ENCODE peak calls at places on chromosomes 16 and 17, in eight cellular contexts. A is prostate gland, P is GM12878, L is GM23338, C is suprapubic skin, R is spleen, Q is HCT116, V is transverse colon. N is an unnamed sample. For H3K4me1, the result is how much of the 10 kb centered on the place peaks cover.

GRCh38 chr17:78532922-78533640 is 44.1 kb downstream of the DNAH17 start:
- DNase-seq in A (no peak), P (no peak), L (no peak), C (no peak), R (peak), Q (peak), V (no peak), N (no peak)

GRCh38 chr17:58096892-58097291 is 13.7 kb downstream of the DYNLL2 start:
- DNase-seq in A (no peak), P (no peak), L (peak), C (no peak), R (no peak), Q (no peak), V (no peak), N (no peak)

GRCh38 chr16:30485818-30486436 is 13.4 kb downstream of the ITGAL start:
- DNase-seq in A (no peak), P (no peak), L (no peak), C (no peak), R (no peak), Q (no peak), V (no peak), N (no peak)

GRCh38 chr17:50459756-50460155 is 8.9 kb downstream of the CHAD start:
- DNase-seq in A (no peak), P (no peak), L (no peak), C (no peak), R (peak), Q (no peak), V (no peak), N (no peak)

GRCh38 chr17:44005865-44006580 is 1.6 kb downstream of the NAGS start:
- DNase-seq in A (no peak), P (no peak), L (peak), C (no peak), R (peak), Q (no peak), V (peak), N (peak)

GRCh38 chr17:50176559-50177471 is 11.0 kb downstream of the SGCA start:
- DNase-seq in A (no peak), P (no peak), L (no peak), C (no peak), R (no peak), Q (no peak), V (no peak), N (no peak)

GRCh38 chr17:43868236-43868994 is 21.4 kb downstream of the CD300LG start:
- DNase-seq in A (no peak), P (no peak), L (no peak), C (no peak), R (no peak), Q (no peak), V (no peak), N (no peak)

GRCh38 chr17:58310511-58311428 is 17.8 kb downstream of the TSPOAP1 start:
- DNase-seq in A (no peak), P (no peak), L (no peak), C (no peak), R (no peak), Q (no peak), V (no peak), N (no peak)

GRCh38 chr17:34420254-34420766 is 57.3 kb upstream of the CCL1 start:
- DNase-seq in A (peak), P (peak), L (peak), C (no peak), R (no peak), Q (peak), V (peak), N (peak)

GRCh38 chr17:83057397-83057761 is 22.0 kb upstream of the METRNL start:
- DNase-seq in A (no peak), P (no peak), L (no peak), C (no peak), R (no peak), Q (no peak), V (no peak), N (peak)

GRCh38 chr16:48899500-48899899 is 289.5 kb upstream of the N4BP1 start:
- DNase-seq in A (no peak), P (no peak), L (no peak), C (peak), R (no peak), Q (no peak), V (no peak), N (no peak)

GRCh38 chr16:68037820-68038597 is 14.9 kb downstream of the DUS2 start:
- DNase-seq in A (no peak), P (peak), L (no peak), C (no peak), R (peak), Q (no peak), V (no peak), N (no peak)

GRCh38 chr16:72927199-72928088 is 120.5 kb downstream of the ZFHX3 start:
- DNase-seq in A (peak), P (no peak), L (no peak), C (no peak), R (peak), Q (no peak), V (peak), N (peak)

GRCh38 chr17:67125924-67126323 is 81.6 kb downstream of the CACNG1 start:
- DNase-seq in A (no peak), P (no peak), L (no peak), C (no peak), R (no peak), Q (no peak), V (no peak), N (no peak)

GRCh38 chr17:67124469-67125148 is 80.3 kb downstream of the CACNG1 start:
- DNase-seq in A (no peak), P (no peak), L (no peak), C (no peak), R (no peak), Q (no peak), V (no peak), N (no peak)

GRCh38 chr17:67121317-67121887 is 77.0 kb downstream of the CACNG1 start:
- DNase-seq in A (no peak), P (no peak), L (no peak), C (no peak), R (no peak), Q (no peak), V (no peak), N (no peak)

GRCh38 chr17:67125417-67125816 is 81.1 kb downstream of the CACNG1 start:
- DNase-seq in A (no peak), P (no peak), L (no peak), C (no peak), R (no peak), Q (no peak), V (no peak), N (no peak)

DNA sequence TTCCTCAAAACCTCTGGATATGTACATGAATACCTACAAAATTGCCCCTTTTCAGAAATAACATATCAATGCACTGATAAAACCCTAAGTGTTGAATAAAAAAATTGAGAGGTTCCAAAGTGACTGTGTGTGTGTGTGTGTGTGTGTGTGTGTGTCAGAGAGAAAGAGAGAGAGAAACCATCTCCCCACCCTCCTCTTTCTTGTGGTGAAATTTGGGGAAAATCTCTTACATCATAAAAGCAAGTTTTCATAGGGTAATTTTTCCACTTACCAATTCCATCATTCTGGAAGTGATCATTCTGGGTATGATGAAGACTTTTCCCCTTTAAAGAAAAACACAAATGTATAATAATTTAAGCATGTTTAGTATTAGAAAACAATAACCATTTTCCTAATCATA is 79.3 kb downstream of the CACNG1 start:
- DNase-seq in A (no peak), P (no peak), L (no peak), C (no peak), R (no peak), Q (no peak), V (no peak), N (no peak)
- TF ChIP-seq POLR2AphosphoS5 in A (no peak), P (no peak), L (no peak), C (no peak), R (no peak), Q (no peak), V (no peak), N (no peak)

DNA sequence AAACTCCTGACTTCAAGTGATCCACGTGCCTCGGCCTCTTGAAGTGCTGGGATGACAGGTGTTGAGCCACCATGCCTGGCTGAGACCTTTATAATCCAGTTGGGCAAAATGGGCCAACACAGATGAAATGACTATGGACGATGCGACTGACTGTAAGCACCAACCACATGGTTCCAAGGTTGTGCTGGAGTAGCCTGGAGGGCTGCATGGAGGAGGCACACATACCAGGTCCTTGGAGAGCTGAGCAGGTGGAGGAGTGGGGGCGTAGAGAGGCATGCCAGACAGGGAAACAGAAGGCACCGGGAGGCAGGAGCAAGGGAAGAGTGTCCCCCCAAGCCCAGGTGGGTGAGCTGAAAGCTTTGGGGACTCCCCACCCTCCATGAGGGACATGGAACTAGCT is 85.2 kb downstream of the ABR start:
- DNase-seq in A (no peak), P (no peak), L (no peak), C (no peak), R (no peak), Q (no peak), V (no peak), N (no peak)
- H3K4me1 ChIP-seq in A (under half), P (under half), L (under half), C (half or more), R (under half), Q (under half), V (under half), N (half or more)

GRCh38 chr16:7211781-7212180 is 120.9 kb upstream of the RBFOX1 start:
- DNase-seq in A (no peak), P (no peak), L (no peak), C (no peak), R (no peak), Q (no peak), V (no peak), N (no peak)

GRCh38 chr16:7206469-7206868 is 126.2 kb upstream of the RBFOX1 start:
- DNase-seq in A (no peak), P (no peak), L (no peak), C (no peak), R (no peak), Q (no peak), V (no peak), N (no peak)

GRCh38 chr16:7209598-7209997 is 123.0 kb upstream of the RBFOX1 start:
- DNase-seq in A (no peak), P (no peak), L (no peak), C (no peak), R (no peak), Q (no peak), V (no peak), N (no peak)
- TF ChIP-seq POLR2AphosphoS5 in A (no peak), P (no peak), L (no peak), C (no peak), R (no peak), Q (no peak), V (no peak), N (no peak)

DNA sequence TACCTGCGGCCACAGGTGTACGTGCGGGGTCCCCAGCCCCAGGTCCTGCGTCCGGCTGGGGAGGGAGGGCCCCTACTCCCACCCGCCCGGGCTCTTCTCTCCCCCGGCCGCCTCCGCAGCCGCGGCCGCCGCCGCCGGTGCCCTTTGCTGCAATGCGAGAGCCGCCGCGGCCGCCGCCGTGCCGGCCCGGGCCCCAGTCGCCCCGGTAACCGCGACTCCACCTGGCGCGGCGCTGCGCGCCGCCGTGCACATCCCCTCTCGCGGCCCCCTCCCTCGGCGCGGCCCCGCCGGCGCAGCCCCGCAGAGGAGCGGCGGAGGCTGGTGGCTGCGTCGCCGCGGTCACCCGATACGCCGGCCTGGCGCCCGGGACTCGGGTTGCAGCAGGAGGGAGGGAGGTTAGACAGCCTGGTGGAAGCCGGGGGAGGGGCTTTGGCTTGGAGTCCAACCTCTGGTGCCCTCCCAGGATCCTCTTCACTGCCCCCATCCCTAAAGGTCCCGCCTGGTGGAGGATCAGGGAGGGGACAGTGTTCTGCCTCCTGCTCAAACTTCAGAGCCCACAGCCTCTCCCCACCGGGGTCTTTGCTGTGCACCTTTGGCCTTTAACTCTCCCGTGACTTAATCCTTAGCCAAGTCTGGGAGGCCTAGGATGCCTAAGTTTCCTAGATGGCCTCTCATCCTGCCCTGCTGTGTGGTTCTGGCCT is 32.9 kb downstream of the SRCIN1 start:
- DNase-seq in A (no peak), P (no peak), L (peak), C (no peak), R (no peak), Q (no peak), V (no peak), N (no peak)
- H3K4me1 ChIP-seq in A (under half), P (under half), L (under half), C (under half), R (under half), Q (under half), V (under half), N (under half)

GRCh38 chr16:81738831-81739496 is 40.1 kb upstream of the PLCG2 start:
- DNase-seq in A (no peak), P (no peak), L (no peak), C (peak), R (peak), Q (no peak), V (peak), N (peak)
- TF ChIP-seq POLR2AphosphoS5 in A (no peak), P (no peak), L (no peak), C (no peak), R (peak), Q (no peak), V (no peak), N (peak)

GRCh38 chr17:27390540-27390939 is 65.7 kb upstream of the KSR1 start:
- DNase-seq in A (no peak), P (no peak), L (no peak), C (no peak), R (no peak), Q (no peak), V (no peak), N (no peak)

GRCh38 chr17:27386206-27387075 is 69.8 kb upstream of the KSR1 start:
- DNase-seq in A (no peak), P (no peak), L (no peak), C (peak), R (no peak), Q (no peak), V (no peak), N (no peak)

GRCh38 chr17:27384721-27385120 is 71.5 kb upstream of the KSR1 start:
- DNase-seq in A (no peak), P (no peak), L (no peak), C (no peak), R (no peak), Q (no peak), V (no peak), N (no peak)

GRCh38 chr17:27385626-27386025 is 70.6 kb upstream of the KSR1 start:
- DNase-seq in A (no peak), P (no peak), L (no peak), C (peak), R (no peak), Q (no peak), V (no peak), N (no peak)

DNA sequence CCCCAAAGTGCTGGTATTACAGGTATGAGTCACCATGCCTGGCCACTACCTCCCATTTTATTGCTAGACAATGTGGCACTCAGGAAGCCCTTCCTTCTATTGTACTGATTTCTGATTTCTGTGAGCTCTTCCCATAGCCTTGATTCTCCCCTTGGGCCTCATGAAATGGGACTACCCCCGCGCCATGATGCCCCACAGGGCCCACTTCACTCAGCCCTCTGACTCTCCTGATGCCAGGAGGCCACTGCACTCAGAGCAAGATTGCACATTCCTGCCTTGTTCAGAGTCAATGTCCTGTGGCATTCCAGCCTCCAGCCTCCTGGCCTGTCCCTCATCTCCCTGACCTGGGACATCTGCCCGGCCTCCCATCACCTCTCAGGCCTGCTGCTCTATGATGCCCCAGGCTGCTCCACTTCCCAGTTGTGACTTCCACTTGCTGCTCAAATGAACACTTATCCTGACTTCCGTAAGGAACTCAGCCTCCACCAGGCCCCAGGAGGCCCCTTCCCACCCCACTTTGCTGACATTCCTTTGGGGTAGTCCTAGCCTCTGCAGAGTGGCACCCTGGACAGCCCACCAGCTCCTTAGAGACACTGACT is 66.6 kb upstream of the KSR1 start:
- DNase-seq in A (no peak), P (no peak), L (no peak), C (no peak), R (no peak), Q (no peak), V (no peak), N (no peak)
- H3K4me1 ChIP-seq in A (under half), P (under half), L (under half), C (under half), R (under half), Q (under half), V (under half), N (under half)

DNA sequence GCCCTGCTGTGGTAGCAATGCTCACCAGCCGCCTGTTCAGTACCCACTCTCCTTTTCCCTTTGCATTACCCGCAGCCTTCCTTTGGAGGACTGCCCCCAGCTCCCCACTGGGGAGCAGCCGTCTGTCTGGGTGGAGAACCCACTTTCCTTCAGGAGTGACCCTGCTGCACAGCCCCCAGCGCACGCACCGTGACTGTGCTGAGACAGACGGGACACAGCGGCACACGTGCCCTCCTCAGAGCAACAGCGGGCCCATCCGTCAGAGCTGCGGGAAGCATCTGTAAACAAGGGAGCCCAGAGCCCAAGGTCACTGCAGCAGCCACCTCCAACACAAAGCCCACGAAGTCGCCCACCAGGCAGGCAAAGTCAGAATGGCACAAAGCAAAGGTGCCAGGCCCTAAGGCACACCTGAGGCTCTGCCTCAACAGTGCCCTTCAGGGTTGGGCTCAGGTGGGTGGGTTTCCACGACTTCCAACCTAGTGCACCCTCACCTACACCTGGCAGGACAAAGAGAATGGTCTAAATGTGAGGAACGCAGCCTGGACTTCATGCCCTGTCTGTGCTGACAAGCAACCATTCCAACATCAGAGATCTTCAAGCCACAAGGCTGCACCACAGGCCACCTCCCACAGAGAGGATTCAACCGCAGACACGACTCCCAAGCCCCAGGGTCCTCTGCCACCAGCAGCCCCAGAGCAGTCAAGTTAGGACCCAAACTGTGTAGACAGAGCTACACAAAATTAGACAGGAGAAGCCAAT is 9.9 kb downstream of the AXIN1 start:
- DNase-seq in A (no peak), P (no peak), L (no peak), C (no peak), R (no peak), Q (no peak), V (no peak), N (no peak)
- TF ChIP-seq POLR2AphosphoS5 in A (no peak), P (no peak), L (no peak), C (no peak), R (no peak), Q (no peak), V (no peak), N (no peak)

DNA sequence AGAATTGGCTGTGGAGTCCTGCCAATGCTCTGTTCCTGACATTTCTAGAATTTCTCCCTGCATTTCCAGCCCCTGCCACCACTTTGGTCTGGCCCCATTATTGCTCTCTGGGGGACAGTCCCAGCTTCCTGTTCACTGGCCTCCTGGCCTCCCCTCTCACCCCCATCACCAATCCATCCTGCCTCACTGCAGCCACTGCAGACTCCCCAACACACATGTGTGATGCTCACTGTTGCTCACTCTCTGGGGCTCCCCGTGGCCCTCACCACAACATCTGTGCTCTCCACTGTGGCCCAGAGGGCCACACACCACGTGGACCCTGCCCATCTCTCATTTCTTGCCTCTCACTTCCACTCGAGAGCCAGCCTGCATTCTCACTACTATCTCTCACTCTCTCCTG is 64.6 kb downstream of the SREBF1 start:
- DNase-seq in A (no peak), P (no peak), L (no peak), C (no peak), R (no peak), Q (no peak), V (no peak), N (no peak)
- H3K4me1 ChIP-seq in A (under half), P (under half), L (under half), C (under half), R (under half), Q (under half), V (under half), N (under half)